ENCODE peak calls at places on chromosomes 4 and X, in nine cellular contexts. L, N, W, E, H, V, D, M and J are unnamed samples.

GRCh38 chr4:634599-634985 is 9.2 kb downstream of the PDE6B start:
- DNase-seq in L (no peak), N (no peak), W (no peak), E (no peak), H (peak), V (no peak), D (no peak), M (no peak), J (no peak)

GRCh38 chrX:9117851-9118250 is 83.9 kb upstream of the FAM9B start:
- DNase-seq in L (no peak), N (no peak), W (peak), E (no peak), H (no peak), V (no peak), D (no peak), M (no peak), J (no peak)

GRCh38 chr4:158938462-158939044 is 164.3 kb upstream of the RAPGEF2 start:
- DNase-seq in L (no peak), N (peak), W (peak), E (no peak), H (no peak), V (no peak), D (peak), M (no peak), J (no peak)

GRCh38 chr4:27003602-27004238 is 143.1 kb downstream of the STIM2 start:
- DNase-seq in L (no peak), N (peak), W (peak), E (no peak), H (no peak), V (no peak), D (peak), M (no peak), J (no peak)

GRCh38 chr4:143782521-143782920 is 82.0 kb upstream of the FREM3 start:
- DNase-seq in L (no peak), N (peak), W (no peak), E (no peak), H (no peak), V (no peak), D (no peak), M (no peak), J (no peak)

GRCh38 chrX:86946569-86946968 is 571.0 kb upstream of the KLHL4 start:
- DNase-seq in L (peak), N (no peak), W (peak), E (peak), H (peak), V (peak), D (peak), M (peak), J (peak)

GRCh38 chrX:97398030-97398551 is 514.4 kb downstream of the RPA4 start:
- DNase-seq in L (no peak), N (peak), W (peak), E (no peak), H (peak), V (no peak), D (no peak), M (no peak), J (no peak)

GRCh38 chr4:29853843-29854242 is 866.3 kb upstream of the PCDH7 start:
- DNase-seq in L (no peak), N (no peak), W (no peak), E (peak), H (no peak), V (no peak), D (no peak), M (no peak), J (no peak)

GRCh38 chr4:163976588-163976987 is 482.1 kb downstream of the TMA16 start:
- DNase-seq in L (no peak), N (no peak), W (no peak), E (no peak), H (no peak), V (no peak), D (no peak), M (no peak), J (no peak)

GRCh38 chr4:54231419-54232150 is 2.5 kb downstream of the PDGFRA start:
- DNase-seq in L (peak), N (peak), W (peak), E (peak), H (peak), V (peak), D (peak), M (no peak), J (no peak)

GRCh38 chr4:65170768-65171514 is 499.3 kb downstream of the EPHA5 start:
- DNase-seq in L (no peak), N (no peak), W (no peak), E (no peak), H (no peak), V (no peak), D (no peak), M (no peak), J (no peak)

GRCh38 chrX:111353810-111354209 is 58.2 kb downstream of the DCX start:
- DNase-seq in L (no peak), N (peak), W (no peak), E (no peak), H (no peak), V (no peak), D (peak), M (peak), J (no peak)

GRCh38 chrX:84909151-84909550 is 94.5 kb upstream of the APOOL start:
- DNase-seq in L (no peak), N (no peak), W (no peak), E (no peak), H (no peak), V (no peak), D (no peak), M (no peak), J (no peak)

GRCh38 chr4:104592894-104593470 is 98.3 kb upstream of the CXXC4 start:
- DNase-seq in L (no peak), N (peak), W (peak), E (peak), H (no peak), V (peak), D (peak), M (no peak), J (no peak)

GRCh38 chrX:123923211-123923610 is 38.3 kb upstream of the STAG2 start:
- DNase-seq in L (no peak), N (no peak), W (no peak), E (no peak), H (peak), V (no peak), D (no peak), M (peak), J (no peak)

GRCh38 chr4:88320174-88320779 is 35.9 kb upstream of the PPM1K start:
- DNase-seq in L (no peak), N (peak), W (no peak), E (peak), H (no peak), V (no peak), D (peak), M (peak), J (no peak)

GRCh38 chrX:147850875-147851274 is 60.8 kb upstream of the FMR1 start:
- DNase-seq in L (no peak), N (no peak), W (no peak), E (no peak), H (no peak), V (no peak), D (no peak), M (no peak), J (no peak)

GRCh38 chrX:147405764-147406163 is 506.0 kb upstream of the FMR1 start:
- DNase-seq in L (no peak), N (no peak), W (no peak), E (peak), H (no peak), V (no peak), D (no peak), M (no peak), J (no peak)

GRCh38 chrX:1475881-1476280 is 23.2 kb upstream of the ASMTL start:
- DNase-seq in L (no peak), N (no peak), W (no peak), E (no peak), H (no peak), V (no peak), D (no peak), M (no peak), J (no peak)
- H3K4me2 ChIP-seq in L (no peak), N (no peak), W (no peak), E (no peak), H (no peak), V (no peak), D (no peak), M (no peak), J (no peak)

GRCh38 chrX:39819921-39820849 is 277.6 kb downstream of the BCOR start:
- DNase-seq in L (peak), N (no peak), W (no peak), E (peak), H (peak), V (peak), D (no peak), M (no peak), J (no peak)
- H3K4me2 ChIP-seq in L (peak), N (peak), W (no peak), E (peak), H (no peak), V (peak), D (no peak), M (peak), J (no peak)

GRCh38 chr4:118993329-118993728 is 104.7 kb downstream of the SYNPO2 start:
- DNase-seq in L (no peak), N (no peak), W (no peak), E (no peak), H (no peak), V (no peak), D (no peak), M (no peak), J (no peak)

GRCh38 chr4:118994030-118994429 is 105.4 kb downstream of the SYNPO2 start:
- DNase-seq in L (no peak), N (no peak), W (peak), E (no peak), H (no peak), V (no peak), D (peak), M (no peak), J (no peak)

GRCh38 chr4:118992149-118992548 is 103.5 kb downstream of the SYNPO2 start:
- DNase-seq in L (no peak), N (no peak), W (no peak), E (no peak), H (no peak), V (no peak), D (no peak), M (no peak), J (no peak)

GRCh38 chr4:118989098-118990080 is 100.7 kb downstream of the SYNPO2 start:
- DNase-seq in L (no peak), N (peak), W (peak), E (no peak), H (peak), V (no peak), D (peak), M (peak), J (no peak)

DNA sequence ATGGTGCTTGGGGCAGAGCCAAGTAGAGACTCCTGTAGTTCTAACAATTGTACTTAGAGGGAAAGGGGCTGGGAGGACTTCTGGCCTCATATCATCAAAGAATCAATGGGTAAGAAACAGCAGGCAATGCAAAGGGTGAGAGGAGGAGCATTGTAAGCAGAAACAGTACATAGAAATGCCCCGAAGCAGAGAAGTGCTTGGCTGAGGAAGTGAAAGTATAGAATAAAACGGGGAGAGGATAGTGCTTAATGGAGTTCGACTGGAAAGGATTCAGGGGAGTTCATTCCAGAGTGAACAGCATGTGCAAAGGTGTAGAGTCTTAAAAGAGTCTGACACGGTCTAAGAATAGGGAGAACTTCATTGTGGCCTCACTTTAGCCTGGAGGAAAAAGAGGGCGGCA is 103.0 kb downstream of the SYNPO2 start:
- DNase-seq in L (no peak), N (no peak), W (no peak), E (no peak), H (no peak), V (no peak), D (no peak), M (no peak), J (no peak)
- H3K4me2 ChIP-seq in L (no peak), N (no peak), W (peak), E (no peak), H (no peak), V (no peak), D (no peak), M (peak), J (no peak)

DNA sequence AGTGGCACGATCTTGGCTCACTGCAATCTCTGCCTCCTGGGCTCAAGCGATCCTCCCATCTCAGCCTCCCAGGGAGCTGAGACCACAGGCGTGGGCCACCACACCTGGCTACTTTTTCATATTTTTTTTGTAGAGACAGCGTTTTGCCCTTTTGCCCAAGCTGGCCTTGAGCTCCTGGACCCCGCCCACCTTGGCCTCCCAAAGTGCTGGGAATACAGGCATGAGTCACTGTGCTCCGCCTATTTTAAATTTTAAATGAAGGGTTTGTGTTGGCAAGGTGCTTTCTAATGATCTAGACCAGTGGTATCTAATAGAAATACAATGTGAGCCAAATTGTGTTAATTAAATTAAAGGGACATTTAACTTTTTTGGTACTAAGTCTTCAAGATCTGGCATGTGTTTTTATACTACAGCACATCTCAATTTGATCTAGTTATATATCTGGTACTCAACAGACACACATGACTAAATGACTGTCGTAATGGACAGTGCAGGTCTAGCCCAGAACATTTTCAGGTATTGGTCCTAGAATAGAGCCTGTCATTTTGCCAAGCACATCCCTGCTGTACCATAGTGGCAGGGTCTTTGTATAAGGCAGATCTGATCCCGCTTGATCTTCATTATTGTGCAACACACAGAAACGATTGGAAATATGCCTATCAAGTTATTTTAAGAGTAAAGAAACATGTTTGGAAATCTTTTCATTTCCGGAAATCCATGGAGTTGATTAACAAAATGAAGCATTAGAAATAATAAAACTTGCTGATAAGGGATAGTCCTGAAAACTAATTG is 7.3 kb downstream of the PGK1 start:
- DNase-seq in L (no peak), N (no peak), W (no peak), E (no peak), H (no peak), V (no peak), D (no peak), M (no peak), J (no peak)
- H3K4me2 ChIP-seq in L (no peak), N (no peak), W (no peak), E (no peak), H (no peak), V (no peak), D (no peak), M (no peak), J (no peak)

DNA sequence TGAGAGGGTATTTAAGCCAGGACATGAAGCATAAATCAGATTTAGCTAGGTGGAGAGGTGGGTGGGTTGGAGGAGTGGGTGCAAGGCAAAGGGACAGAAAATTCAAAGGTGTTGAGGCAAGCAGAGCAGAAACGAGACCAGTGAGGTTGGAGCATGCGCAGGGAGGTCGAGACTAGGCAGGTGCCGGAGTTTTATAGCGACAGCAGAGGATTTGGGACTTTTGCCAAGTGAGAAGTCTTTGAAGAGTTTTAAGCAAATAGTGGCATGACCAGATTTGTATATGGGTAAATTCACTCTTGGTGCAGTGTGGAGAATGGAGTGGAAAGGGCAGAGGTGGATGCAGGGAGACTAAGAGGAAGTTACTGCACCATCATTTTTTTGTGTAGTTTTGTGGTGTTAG is 107.0 kb upstream of the TLR2 start:
- DNase-seq in L (no peak), N (no peak), W (no peak), E (no peak), H (no peak), V (no peak), D (no peak), M (no peak), J (no peak)
- H3K4me2 ChIP-seq in L (no peak), N (no peak), W (no peak), E (no peak), H (no peak), V (no peak), D (no peak), M (no peak), J (no peak)